ENCODE peak calls at places on chromosomes 3 and 15, in nine cellular contexts. H is substantia nigra; B is stomach; M is breast epithelium; U is coronary artery; Z is pancreas; L is CD4-positive, CD25-positive, alpha-beta regulatory T cell; J is dorsolateral prefrontal cortex; F is PC-9. N is an unnamed sample.

GRCh38 chr3:133836497-133837158 is 31.0 kb downstream of the SRPRB start:
- DNase-seq in M (no peak), L (no peak), B (no peak), J (no peak), U (peak), H (no peak), F (no peak), Z (no peak), N (no peak)

GRCh38 chr3:172074578-172074977 is 35.2 kb downstream of the FNDC3B start:
- DNase-seq in B (no peak), Z (no peak), M (no peak), L (no peak), J (no peak), U (no peak), H (no peak), F (no peak), N (no peak)

GRCh38 chr3:15023249-15023648 is 41.9 kb downstream of the MRPS25 start:
- DNase-seq in U (no peak), J (no peak), L (no peak), F (no peak), H (no peak), M (no peak), Z (no peak), B (no peak), N (no peak)

GRCh38 chr3:85572426-85572825 is 613.6 kb downstream of the CADM2 start:
- DNase-seq in U (no peak), L (no peak), M (no peak), F (no peak), B (no peak), H (no peak), J (no peak), Z (no peak), N (no peak)

GRCh38 chr3:184096811-184097378 is at the start of gene HTR3E:
- DNase-seq in M (no peak), B (no peak), F (no peak), Z (no peak), J (no peak), H (no peak), U (no peak), L (no peak), N (no peak)

GRCh38 chr3:106227068-106227467 is 358.3 kb upstream of the CBLB start:
- DNase-seq in M (no peak), J (no peak), U (no peak), Z (no peak), L (no peak), F (no peak), B (no peak), H (no peak), N (no peak)

GRCh38 chr3:126312326-126312725 is 44.9 kb downstream of the KLF15 start:
- DNase-seq in M (no peak), L (no peak), B (no peak), F (no peak), U (no peak), Z (no peak), J (no peak), H (no peak), N (no peak)

GRCh38 chr3:178602864-178603263 is 66.6 kb downstream of the KCNMB2 start:
- DNase-seq in Z (no peak), B (no peak), J (no peak), F (no peak), M (no peak), U (no peak), H (no peak), L (no peak), N (no peak)

GRCh38 chr3:38829404-38829803 is 13.4 kb upstream of the SCN10A start:
- DNase-seq in L (no peak), U (no peak), H (no peak), J (no peak), Z (no peak), F (no peak), B (no peak), M (no peak), N (peak)

GRCh38 chr3:127005864-127006500 is 23.1 kb downstream of the PLXNA1 start:
- DNase-seq in J (no peak), Z (no peak), U (no peak), H (no peak), F (no peak), M (no peak), B (no peak), L (no peak), N (no peak)

GRCh38 chr3:6680119-6680806 is 180.7 kb upstream of the GRM7 start:
- DNase-seq in F (no peak), U (no peak), J (no peak), M (no peak), Z (no peak), L (no peak), B (no peak), H (no peak), N (no peak)

GRCh38 chr3:128430731-128431130 is 36.0 kb downstream of the DNAJB8 start:
- DNase-seq in U (no peak), F (peak), H (no peak), L (no peak), J (no peak), B (no peak), M (no peak), Z (no peak), N (no peak)

GRCh38 chr3:180678231-180678630 is 1.1 kb downstream of the CCDC39 start:
- DNase-seq in M (no peak), L (no peak), U (no peak), J (no peak), H (no peak), B (no peak), Z (no peak), F (no peak), N (no peak)

GRCh38 chr3:9098716-9099675 is 135.7 kb upstream of the RAD18 start:
- DNase-seq in F (peak), J (peak), U (no peak), L (no peak), M (no peak), Z (no peak), H (no peak), B (no peak), N (no peak)

GRCh38 chr3:36373084-36373483 is 7.2 kb upstream of the STAC start:
- DNase-seq in H (no peak), B (no peak), M (no peak), J (no peak), F (peak), Z (no peak), L (no peak), U (no peak), N (peak)

GRCh38 chr3:131036200-131036816 is 9.6 kb downstream of the NEK11 start:
- DNase-seq in Z (no peak), B (no peak), M (no peak), L (no peak), F (peak), H (no peak), U (no peak), J (no peak), N (no peak)

GRCh38 chr3:46835486-46835885 is 27.8 kb downstream of the MYL3 start:
- DNase-seq in B (no peak), H (no peak), J (no peak), M (no peak), F (no peak), U (no peak), L (no peak), Z (no peak), N (no peak)

GRCh38 chr3:43996379-43997301 is 245.0 kb upstream of the TOPAZ1 start:
- DNase-seq in L (peak), M (no peak), J (no peak), F (peak), U (no peak), H (no peak), B (no peak), Z (peak), N (peak)

GRCh38 chr3:10816019-10816862 is at the start of gene SLC6A11:
- DNase-seq in Z (peak), L (peak), F (no peak), M (no peak), H (no peak), B (no peak), U (no peak), J (no peak), N (peak)

GRCh38 chr15:79450648-79451047 is 18.5 kb downstream of the MINAR1 start:
- DNase-seq in L (no peak), H (no peak), F (no peak), J (no peak), Z (no peak), B (no peak), M (no peak), U (no peak), N (no peak)

GRCh38 chr3:79497447-79498111 is 270.2 kb downstream of the ROBO1 start:
- DNase-seq in L (peak), F (no peak), J (no peak), U (no peak), H (no peak), B (no peak), M (no peak), Z (no peak), N (peak)

DNA sequence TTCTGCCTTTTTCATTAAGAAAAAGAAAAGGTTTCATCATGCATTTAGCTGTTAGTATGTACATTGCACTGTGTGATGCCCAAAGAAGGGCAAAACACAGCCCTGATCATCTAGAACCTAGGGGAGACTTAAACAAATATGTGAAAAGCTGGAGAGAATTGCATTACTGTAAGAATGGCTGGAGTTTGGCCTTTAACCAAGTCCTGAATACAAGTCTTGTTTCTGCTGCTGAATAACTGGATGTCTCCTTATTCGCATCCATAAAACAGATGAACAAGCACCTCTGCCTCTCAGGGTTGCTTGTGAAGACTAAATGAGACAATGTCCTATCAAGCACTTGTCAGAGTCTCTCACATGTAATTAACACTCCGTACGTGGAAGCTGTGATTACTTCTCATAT is 233.4 kb upstream of the LRTM1 start:
- DNase-seq in J (no peak), F (no peak), B (no peak), M (no peak), L (no peak), H (no peak), U (no peak), Z (no peak), N (no peak)
- H3K27ac ChIP-seq in J (no peak), F (peak), B (peak), M (no peak), L (no peak), H (no peak), U (no peak), Z (no peak), N (no peak)

GRCh38 chr15:41610048-41610447 is 50.2 kb upstream of the MGA start:
- DNase-seq in B (no peak), Z (no peak), J (no peak), H (no peak), M (no peak), F (no peak), U (no peak), L (no peak), N (no peak)
- H3K27ac ChIP-seq in B (no peak), Z (no peak), J (no peak), H (no peak), M (no peak), F (no peak), U (no peak), L (no peak), N (no peak)

DNA sequence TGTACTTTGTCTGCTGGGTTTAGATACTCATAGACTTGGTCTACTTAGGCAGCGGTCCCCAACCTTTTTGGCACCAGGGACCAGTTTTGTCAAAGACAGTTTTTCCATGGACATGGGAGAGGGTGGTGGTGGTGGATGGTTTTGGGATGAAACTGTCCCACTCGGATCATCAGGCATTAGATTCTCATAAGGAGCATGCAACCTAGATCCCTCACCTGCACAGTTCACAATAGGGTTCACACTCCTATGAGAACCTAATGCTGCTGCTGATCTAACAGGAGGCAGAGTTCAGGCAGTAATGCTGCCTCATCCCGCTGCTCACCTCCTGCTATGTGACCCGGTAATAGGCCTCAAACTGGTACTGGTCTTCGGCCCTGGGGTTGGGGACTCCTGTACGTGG is 45.3 kb downstream of the CMSS1 start:
- DNase-seq in B (no peak), U (no peak), L (no peak), H (no peak), F (no peak), M (no peak), J (no peak), Z (no peak), N (no peak)
- H3K27ac ChIP-seq in B (no peak), U (peak), L (no peak), H (no peak), F (peak), M (no peak), J (no peak), Z (no peak), N (no peak)

GRCh38 chr15:74664028-74664616 is 31.7 kb downstream of the EDC3 start:
- DNase-seq in J (no peak), B (peak), L (no peak), M (no peak), U (no peak), F (no peak), H (no peak), Z (peak), N (peak)
- H3K27ac ChIP-seq in J (no peak), B (peak), L (no peak), M (peak), U (peak), F (peak), H (peak), Z (peak), N (peak)

GRCh38 chr15:64774556-64775523 is 549 bp downstream of the RBPMS2 start:
- DNase-seq in Z (peak), M (no peak), L (no peak), B (peak), U (no peak), F (no peak), H (no peak), J (no peak), N (peak)
- H3K27ac ChIP-seq in Z (no peak), M (no peak), L (no peak), B (peak), U (peak), F (no peak), H (no peak), J (no peak), N (peak)

N was measured in cardiac muscle cell.